ENCODE peak calls at places on chromosome 13, in seven cellular contexts. Y is T-helper 22 cell, Q is SJSA1, X is A172, O is NCI-H1930, S is ACHN, P is HFFc6. I is an unnamed sample.

GRCh38 chr13:49240017-49240416 is 7.7 kb upstream of the CDADC1 start:
- DNase-seq in Y (peak; percentile 3), Q (no peak), X (peak; percentile 8), O (no peak), S (peak; percentile 52), P (peak; percentile 25), I (peak; percentile 64)

GRCh38 chr13:97856001-97856675 is 97.3 kb upstream of the IPO5 start:
- DNase-seq in Y (no peak), Q (no peak), X (no peak), O (no peak), S (no peak), P (no peak), I (no peak)

GRCh38 chr13:35771898-35772297 is 295.4 kb upstream of the MAB21L1 start:
- DNase-seq in Y (no peak), Q (peak; percentile 83), X (peak; percentile 7), O (no peak), S (peak; percentile 87), P (peak; percentile 93), I (peak; percentile 18)

GRCh38 chr13:113105032-113105993 is at the start of gene F7:
- DNase-seq in Y (no peak), Q (no peak), X (no peak), O (peak; percentile 43), S (no peak), P (peak; percentile 27), I (no peak)

GRCh38 chr13:97018029-97018819 is 23.9 kb upstream of the OXGR1 start:
- DNase-seq in Y (no peak), Q (no peak), X (peak; percentile 60), O (peak; percentile 71), S (peak; percentile 60), P (peak; percentile 63), I (peak; percentile 66)

GRCh38 chr13:40559915-40560314 is 106.5 kb downstream of the FOXO1 start:
- DNase-seq in Y (no peak), Q (no peak), X (no peak), O (no peak), S (no peak), P (no peak), I (no peak)

GRCh38 chr13:110913322-110913721 is 1.5 kb downstream of the ANKRD10 start:
- DNase-seq in Y (no peak), Q (peak; percentile 52), X (peak; percentile 53), O (no peak), S (peak; percentile 6), P (no peak), I (no peak)

GRCh38 chr13:110466261-110466660 is 95.3 kb downstream of the RAB20 start:
- DNase-seq in Y (no peak), Q (no peak), X (no peak), O (peak; percentile 23), S (no peak), P (no peak), I (no peak)

GRCh38 chr13:62296812-62297211 is 881.2 kb upstream of the PCDH20 start:
- DNase-seq in Y (no peak), Q (no peak), X (no peak), O (no peak), S (no peak), P (no peak), I (no peak)

GRCh38 chr13:70856706-70857105 is 748.5 kb upstream of the KLHL1 start:
- DNase-seq in Y (no peak), Q (no peak), X (no peak), O (no peak), S (no peak), P (no peak), I (no peak)

GRCh38 chr13:61700663-61701062 is 285.0 kb upstream of the PCDH20 start:
- DNase-seq in Y (no peak), Q (no peak), X (no peak), O (peak; percentile 48), S (no peak), P (no peak), I (no peak)

I was measured in RKO.